ENCODE peak calls at places on chromosomes 6 and 20, in four cellular contexts. S, F, Y and K are unnamed samples.

GRCh38 chr6:92337571-92337970 is 1081.8 kb downstream of the EPHA7 start:
- DNase-seq in S (no peak), F (no peak), Y (no peak), K (no peak)

GRCh38 chr6:40845588-40845987 is 193.4 kb downstream of the UNC5CL start:
- DNase-seq in S (peak), F (no peak), Y (peak), K (no peak)

GRCh38 chr20:2533118-2533517 is 3.3 kb upstream of the TMC2 start:
- DNase-seq in S (no peak), F (no peak), Y (no peak), K (no peak)

GRCh38 chr20:12061471-12061870 is 143.8 kb downstream of the BTBD3 start:
- DNase-seq in S (no peak), F (no peak), Y (peak), K (no peak)

GRCh38 chr20:56504373-56505005 is 20.1 kb upstream of the FAM209A start:
- DNase-seq in S (no peak), F (peak), Y (peak), K (no peak)

GRCh38 chr6:109053285-109053684 is 41.4 kb downstream of the SESN1 start:
- DNase-seq in S (no peak), F (no peak), Y (peak), K (no peak)

GRCh38 chr6:46325561-46326525 is 155.1 kb upstream of the ENPP5 start:
- DNase-seq in S (peak), F (no peak), Y (peak), K (no peak)

GRCh38 chr20:45044084-45044573 is 56.8 kb downstream of the KCNS1 start:
- DNase-seq in S (peak), F (no peak), Y (peak), K (peak)

GRCh38 chr20:45094864-45095574 is 5.9 kb downstream of the KCNS1 start:
- DNase-seq in S (no peak), F (no peak), Y (no peak), K (no peak)

GRCh38 chr20:19619904-19620430 is 138.1 kb upstream of the RIN2 start:
- DNase-seq in S (no peak), F (no peak), Y (no peak), K (no peak)

GRCh38 chr6:83221886-83222479 is 28.8 kb downstream of the RWDD2A start:
- DNase-seq in S (no peak), F (no peak), Y (peak), K (peak)

GRCh38 chr20:56454754-56455153 is 13.7 kb upstream of the RTF2 start:
- DNase-seq in S (no peak), F (no peak), Y (no peak), K (no peak)

GRCh38 chr6:20424679-20425078 is 23.0 kb downstream of the E2F3 start:
- DNase-seq in S (no peak), F (no peak), Y (peak), K (no peak)

GRCh38 chr6:42211726-42212125 is 5.9 kb downstream of the MRPS10 start:
- DNase-seq in S (no peak), F (no peak), Y (no peak), K (no peak)

GRCh38 chr6:1082040-1082935 is 229.6 kb upstream of the FOXQ1 start:
- DNase-seq in S (no peak), F (no peak), Y (peak), K (no peak)

GRCh38 chr6:106334646-106335448 is 9.3 kb upstream of the ATG5 start:
- DNase-seq in S (peak), F (peak), Y (peak), K (peak)

GRCh38 chr6:12339808-12340487 is 49.8 kb downstream of the EDN1 start:
- DNase-seq in S (no peak), F (no peak), Y (no peak), K (no peak)

GRCh38 chr20:699811-700338 is 24.3 kb upstream of the SCRT2 start:
- DNase-seq in S (no peak), F (no peak), Y (no peak), K (no peak)

GRCh38 chr6:118770112-118770788 is 118.9 kb upstream of the CEP85L start:
- DNase-seq in S (no peak), F (no peak), Y (no peak), K (no peak)

GRCh38 chr6:74606488-74607135 is 599.2 kb downstream of the COL12A1 start:
- DNase-seq in S (no peak), F (no peak), Y (peak), K (no peak)

GRCh38 chr20:34781250-34781649 is 44.2 kb downstream of the NCOA6 start:
- DNase-seq in S (no peak), F (no peak), Y (no peak), K (no peak)

GRCh38 chr6:52590634-52590985 is 13.8 kb upstream of the TRAM2 start:
- DNase-seq in S (no peak), F (no peak), Y (peak), K (no peak)

GRCh38 chr6:11538049-11538798 is 675 bp downstream of the TMEM170B start:
- DNase-seq in S (peak), F (no peak), Y (peak), K (no peak)

GRCh38 chr6:35775031-35775430 is 1.4 kb upstream of the CLPSL2 start:
- DNase-seq in S (no peak), F (no peak), Y (no peak), K (no peak)